ENCODE peak calls at places on chromosomes 6 and 20, in four cellular contexts. X is PC-3, G is GM12878, L is psoas muscle. U is an unnamed sample.

GRCh38 chr6:97462031-97462430 is 179.0 kb upstream of the MMS22L start:
- DNase-seq in X (no peak), G (no peak), L (no peak), U (no peak)

GRCh38 chr6:39880521-39881048 is 53.7 kb downstream of the MOCS1 start:
- DNase-seq in X (no peak), G (no peak), L (no peak), U (no peak)

GRCh38 chr6:26017567-26017966 is 55.0 kb downstream of the TRIM38 start:
- DNase-seq in X (no peak), G (no peak), L (peak), U (peak)

GRCh38 chr20:34316191-34316814 is 13.1 kb upstream of the AHCY start:
- DNase-seq in X (peak), G (no peak), L (no peak), U (peak)

GRCh38 chr6:42300701-42301100 is 83.0 kb upstream of the MRPS10 start:
- DNase-seq in X (peak), G (no peak), L (no peak), U (peak)

GRCh38 chr6:36266913-36267644 is 2.8 kb upstream of the PNPLA1 start:
- DNase-seq in X (no peak), G (no peak), L (no peak), U (no peak)

GRCh38 chr6:108550256-108550655 is 10.5 kb upstream of the FOXO3 start:
- DNase-seq in X (no peak), G (no peak), L (no peak), U (no peak)

GRCh38 chr20:20199338-20200160 is 147.2 kb downstream of the CFAP61 start:
- DNase-seq in X (no peak), G (no peak), L (no peak), U (no peak)

GRCh38 chr6:44782198-44782597 is 394.7 kb downstream of the CDC5L start:
- DNase-seq in X (no peak), G (no peak), L (no peak), U (no peak)

GRCh38 chr20:825710-826421 is 7.6 kb upstream of the FAM110A start:
- DNase-seq in X (no peak), G (no peak), L (no peak), U (no peak)

GRCh38 chr6:31396422-31397152 is 6.8 kb upstream of the MICA start:
- DNase-seq in X (peak), G (no peak), L (peak), U (no peak)

GRCh38 chr6:18187701-18188100 is 32.5 kb downstream of the KDM1B start:
- DNase-seq in X (no peak), G (no peak), L (no peak), U (no peak)

GRCh38 chr6:62150048-62150663 is 135.9 kb downstream of the KHDRBS2 start:
- DNase-seq in X (peak), G (no peak), L (no peak), U (peak)

GRCh38 chr6:152170702-152171667 is 363.5 kb downstream of the ESR1 start:
- DNase-seq in X (no peak), G (peak), L (no peak), U (no peak)
- H3K27ac ChIP-seq in X (no peak), G (peak), L (peak), U (no peak)

DNA sequence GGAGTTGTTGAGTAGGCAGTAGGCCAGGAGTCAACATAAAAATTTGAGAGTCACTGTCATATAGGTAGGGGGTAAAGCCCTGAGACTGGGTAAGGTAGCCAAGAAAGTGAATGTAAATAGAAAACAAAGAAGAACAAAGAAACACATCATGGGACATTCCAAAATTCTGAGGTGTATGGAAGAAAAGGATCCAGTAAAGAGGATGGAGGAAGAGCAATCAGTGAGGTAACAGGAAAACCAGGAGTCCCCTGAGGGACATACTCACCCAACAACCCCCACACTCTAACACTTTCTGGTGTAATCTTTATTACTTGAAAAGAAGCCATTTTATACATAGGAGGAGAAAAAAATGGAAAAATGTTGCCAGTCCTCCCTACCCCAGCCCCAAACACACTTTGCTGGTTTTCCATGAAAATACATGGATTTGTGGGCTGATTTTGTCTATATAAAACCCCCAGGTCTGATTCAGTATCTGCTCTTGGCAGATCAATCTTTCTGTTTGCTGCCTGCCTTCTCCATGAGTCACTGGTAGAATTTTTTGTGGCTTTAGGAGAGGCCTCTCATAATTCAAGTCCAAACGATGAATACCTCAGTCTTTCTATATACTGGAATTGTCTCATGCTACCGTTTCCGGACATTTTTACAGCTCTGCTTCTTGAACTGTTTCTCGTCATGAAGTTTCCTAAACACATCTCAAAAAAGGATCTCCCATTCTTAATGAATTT is 271.4 kb upstream of the MAN1A1 start:
- DNase-seq in X (peak), G (no peak), L (no peak), U (peak)
- H3K27ac ChIP-seq in X (peak), G (no peak), L (no peak), U (peak)

GRCh38 chr6:167766986-167767714 is 59.6 kb upstream of the AFDN start:
- DNase-seq in X (no peak), G (no peak), L (no peak), U (no peak)
- H3K27ac ChIP-seq in X (no peak), G (no peak), L (no peak), U (no peak)

GRCh38 chr6:119445666-119446622 is 96.4 kb upstream of the MAN1A1 start:
- DNase-seq in X (peak), G (no peak), L (no peak), U (no peak)
- H3K27ac ChIP-seq in X (peak), G (peak), L (no peak), U (peak)

GRCh38 chr6:7418238-7418905 is 28.8 kb downstream of the RIOK1 start:
- DNase-seq in X (peak), G (no peak), L (no peak), U (peak)

GRCh38 chr6:7421066-7421465 is 31.5 kb downstream of the RIOK1 start:
- DNase-seq in X (no peak), G (no peak), L (no peak), U (no peak)

GRCh38 chr6:7414811-7415210 is 25.2 kb downstream of the RIOK1 start:
- DNase-seq in X (peak), G (no peak), L (no peak), U (no peak)

GRCh38 chr6:7419065-7419464 is 29.5 kb downstream of the RIOK1 start:
- DNase-seq in X (peak), G (no peak), L (no peak), U (no peak)

DNA sequence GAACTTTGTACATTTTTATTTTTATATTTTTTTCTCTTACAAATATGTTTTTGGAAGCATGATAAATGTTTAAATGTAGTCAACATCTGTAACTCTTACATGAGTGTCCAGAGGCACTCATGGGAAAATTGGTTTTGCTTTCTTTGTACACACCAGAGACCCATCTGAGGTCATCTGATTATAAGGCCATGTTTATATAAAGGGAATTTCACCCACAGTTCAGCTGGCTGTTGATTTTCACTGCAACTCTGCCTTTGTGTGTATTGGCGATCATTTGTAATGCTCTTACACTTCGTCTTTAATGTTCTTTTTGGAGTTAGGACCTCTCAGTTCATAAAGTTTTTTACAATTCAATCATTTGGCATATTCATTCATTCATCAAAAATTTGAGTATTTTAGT is 28.1 kb downstream of the RIOK1 start:
- DNase-seq in X (no peak), G (no peak), L (no peak), U (no peak)
- H3K27ac ChIP-seq in X (peak), G (no peak), L (no peak), U (peak)

GRCh38 chr6:3990692-3991491 is 88.0 kb downstream of the FAM217A start:
- DNase-seq in X (peak), G (no peak), L (peak), U (peak)
- H3K27ac ChIP-seq in X (no peak), G (no peak), L (peak), U (peak)

GRCh38 chr20:36266189-36266588 is 29.9 kb downstream of the AAR2 start:
- DNase-seq in X (no peak), G (no peak), L (peak), U (no peak)
- H3K27ac ChIP-seq in X (no peak), G (no peak), L (no peak), U (no peak)

GRCh38 chr20:4810446-4811019 is 88.8 kb downstream of the PRND start:
- DNase-seq in X (no peak), G (no peak), L (no peak), U (no peak)

GRCh38 chr20:4812216-4812615 is 90.5 kb downstream of the PRND start:
- DNase-seq in X (no peak), G (no peak), L (no peak), U (no peak)

GRCh38 chr20:4812641-4813075 is 90.9 kb downstream of the PRND start:
- DNase-seq in X (no peak), G (no peak), L (no peak), U (no peak)

GRCh38 chr20:4811661-4812181 is 90.0 kb downstream of the PRND start:
- DNase-seq in X (no peak), G (peak), L (peak), U (no peak)

GRCh38 chr20:4811257-4811656 is 89.5 kb downstream of the PRND start:
- DNase-seq in X (no peak), G (no peak), L (no peak), U (no peak)
- H3K27ac ChIP-seq in X (no peak), G (peak), L (no peak), U (no peak)

U was measured in epithelial cell of prostate.